ENCODE peak calls at places on chromosomes 12 and 14, in nine cellular contexts. One of them, this sample, is unnamed.

GRCh38 chr14:21455592-21455911 is 371 bp downstream of the CHD8 start:
- DNase-seq in trophoblast cell: peak; percentile 48
- DNase-seq in AG09319: no peak
- DNase-seq in DMS153: no peak
- DNase-seq in T-helper 17 cell: no peak
- DNase-seq in NCI-H774: no peak
- DNase-seq in fibroblast of lung: no peak
- DNase-seq in aorta: no peak
- DNase-seq in memory B cell: no peak
- DNase-seq in this sample: no peak

GRCh38 chr12:32252199-32253073 is 145.8 kb downstream of the BICD1 start:
- DNase-seq in trophoblast cell: no peak
- DNase-seq in T-helper 17 cell: no peak
- DNase-seq in aorta: no peak
- DNase-seq in DMS153: no peak
- DNase-seq in AG09319: no peak
- DNase-seq in NCI-H774: no peak
- DNase-seq in fibroblast of lung: no peak
- DNase-seq in memory B cell: peak; percentile 38
- DNase-seq in this sample: no peak

GRCh38 chr14:28661171-28661772 is 105.3 kb upstream of the FOXG1 start:
- DNase-seq in AG09319: no peak
- DNase-seq in aorta: no peak
- DNase-seq in fibroblast of lung: peak; percentile 99
- DNase-seq in NCI-H774: no peak
- DNase-seq in T-helper 17 cell: no peak
- DNase-seq in trophoblast cell: peak; percentile 44
- DNase-seq in memory B cell: no peak
- DNase-seq in DMS153: peak; percentile 40
- DNase-seq in this sample: no peak

GRCh38 chr12:93430280-93430679 is 11.5 kb downstream of the UBE2N start:
- DNase-seq in AG09319: no peak
- DNase-seq in trophoblast cell: no peak
- DNase-seq in memory B cell: no peak
- DNase-seq in aorta: no peak
- DNase-seq in NCI-H774: no peak
- DNase-seq in DMS153: no peak
- DNase-seq in T-helper 17 cell: no peak
- DNase-seq in fibroblast of lung: peak; percentile 27
- DNase-seq in this sample: no peak

GRCh38 chr14:85002846-85003245 is 527.1 kb upstream of the FLRT2 start:
- DNase-seq in trophoblast cell: no peak
- DNase-seq in AG09319: no peak
- DNase-seq in memory B cell: no peak
- DNase-seq in DMS153: no peak
- DNase-seq in fibroblast of lung: no peak
- DNase-seq in T-helper 17 cell: no peak
- DNase-seq in NCI-H774: no peak
- DNase-seq in aorta: no peak
- DNase-seq in this sample: no peak

GRCh38 chr14:74018029-74018703 is 922 bp downstream of the ENTPD5 start:
- DNase-seq in aorta: no peak
- DNase-seq in T-helper 17 cell: no peak
- DNase-seq in memory B cell: peak; percentile 1
- DNase-seq in AG09319: peak; percentile 22
- DNase-seq in fibroblast of lung: peak; percentile 89
- DNase-seq in trophoblast cell: peak; percentile 74
- DNase-seq in DMS153: no peak
- DNase-seq in NCI-H774: no peak
- DNase-seq in this sample: no peak

GRCh38 chr14:60695327-60695726 is 28.8 kb downstream of the SIX4 start:
- DNase-seq in fibroblast of lung: no peak
- DNase-seq in AG09319: no peak
- DNase-seq in T-helper 17 cell: no peak
- DNase-seq in aorta: no peak
- DNase-seq in DMS153: no peak
- DNase-seq in memory B cell: no peak
- DNase-seq in NCI-H774: no peak
- DNase-seq in trophoblast cell: no peak
- DNase-seq in this sample: no peak

GRCh38 chr14:69997849-69998248 is 118.6 kb downstream of the SMOC1 start:
- DNase-seq in trophoblast cell: no peak
- DNase-seq in fibroblast of lung: peak; percentile 75
- DNase-seq in DMS153: peak; percentile 6
- DNase-seq in T-helper 17 cell: no peak
- DNase-seq in memory B cell: no peak
- DNase-seq in NCI-H774: no peak
- DNase-seq in AG09319: no peak
- DNase-seq in aorta: no peak
- DNase-seq in this sample: no peak

GRCh38 chr12:91400249-91400648 is 217.6 kb upstream of the DCN start:
- DNase-seq in T-helper 17 cell: no peak
- DNase-seq in aorta: no peak
- DNase-seq in fibroblast of lung: no peak
- DNase-seq in DMS153: no peak
- DNase-seq in trophoblast cell: no peak
- DNase-seq in NCI-H774: no peak
- DNase-seq in memory B cell: no peak
- DNase-seq in AG09319: no peak
- DNase-seq in this sample: no peak

GRCh38 chr12:49537709-49538601 is 875 bp upstream of the KCNH3 start:
- DNase-seq in trophoblast cell: no peak
- DNase-seq in T-helper 17 cell: no peak
- DNase-seq in fibroblast of lung: no peak
- DNase-seq in memory B cell: no peak
- DNase-seq in NCI-H774: no peak
- DNase-seq in DMS153: no peak
- DNase-seq in aorta: no peak
- DNase-seq in AG09319: no peak
- DNase-seq in this sample: peak; percentile 18

GRCh38 chr14:100213956-100214767 is 24.8 kb upstream of the YY1 start:
- DNase-seq in trophoblast cell: peak; percentile 95
- DNase-seq in aorta: peak; percentile 93
- DNase-seq in AG09319: peak; percentile 19
- DNase-seq in NCI-H774: peak; percentile 92
- DNase-seq in fibroblast of lung: peak; percentile 66
- DNase-seq in T-helper 17 cell: peak; percentile 94
- DNase-seq in memory B cell: peak; percentile 83
- DNase-seq in DMS153: peak; percentile 65
- DNase-seq in this sample: peak; percentile 89